ENCODE peak calls at places on chromosomes 1 and 21, in five cellular contexts. C is heart right ventricle, D is K562, J is bronchial epithelial cell, M is fibroblast of lung. Q is an unnamed sample.

GRCh38 chr1:186102559-186103148 is 272.4 kb downstream of the TPR start:
- DNase-seq in M (peak; percentile 73), D (no peak), C (no peak), J (peak; percentile 57), Q (peak; percentile 21)

GRCh38 chr21:45469273-45470086 is 64.5 kb downstream of the COL18A1 start:
- DNase-seq in J (no peak), D (no peak), M (peak; percentile 24), C (peak; percentile 18), Q (no peak)

GRCh38 chr1:227541796-227542152 is 21.6 kb upstream of the ZNF678 start:
- DNase-seq in J (no peak), C (peak; percentile 23), M (no peak), D (no peak), Q (no peak)

GRCh38 chr1:223712184-223712855 is at the start of gene CAPN2:
- DNase-seq in C (peak; percentile 89), J (peak; percentile 71), D (peak; percentile 95), M (peak; percentile 89), Q (peak; percentile 74)

GRCh38 chr1:207669469-207670111 is 24.7 kb downstream of the CR1L start:
- DNase-seq in J (no peak), D (no peak), M (no peak), C (no peak), Q (no peak)

GRCh38 chr1:9280015-9280860 is 12.5 kb upstream of the SPSB1 start:
- DNase-seq in M (peak; percentile 89), C (no peak), J (peak; percentile 84), D (peak; percentile 49), Q (no peak)

GRCh38 chr21:17458279-17458678 is 54.6 kb upstream of the CXADR start:
- DNase-seq in C (no peak), J (no peak), D (no peak), M (no peak), Q (no peak)

GRCh38 chr1:177632923-177633322 is 336.9 kb downstream of the SEC16B start:
- DNase-seq in C (no peak), M (no peak), J (no peak), D (no peak), Q (no peak)

GRCh38 chr1:26785611-26786436 is 1.9 kb upstream of the PIGV start:
- DNase-seq in D (no peak), J (no peak), M (peak; percentile 53), C (no peak), Q (peak; percentile 20)

GRCh38 chr1:226657788-226658537 is 81.1 kb downstream of the ITPKB start:
- DNase-seq in M (no peak), D (no peak), J (peak; percentile 81), C (no peak), Q (no peak)

GRCh38 chr1:117895482-117896114 is 33.8 kb downstream of the GDAP2 start:
- DNase-seq in J (peak; percentile 72), M (peak; percentile 92), D (peak; percentile 53), C (no peak), Q (peak; percentile 87)

GRCh38 chr1:183891158-183891557 is 86.2 kb downstream of the RGL1 start:
- DNase-seq in D (no peak), M (no peak), J (no peak), C (no peak), Q (no peak)

GRCh38 chr1:13813398-13814012 is 113.5 kb downstream of the PRDM2 start:
- DNase-seq in D (peak; percentile 80), J (no peak), C (peak; percentile 49), M (peak; percentile 36), Q (peak; percentile 83)

GRCh38 chr1:50521703-50522102 is 98.5 kb upstream of the DMRTA2 start:
- DNase-seq in D (no peak), J (peak; percentile 4), M (no peak), C (no peak), Q (no peak)

GRCh38 chr1:71948561-71948960 is 333.8 kb downstream of the NEGR1 start:
- DNase-seq in C (no peak), D (no peak), J (no peak), M (no peak), Q (no peak)

GRCh38 chr1:7236844-7237515 is 451.7 kb downstream of the CAMTA1 start:
- DNase-seq in M (no peak), J (no peak), D (no peak), C (no peak), Q (no peak)

GRCh38 chr1:36304970-36305914 is 926 bp upstream of the SH3D21 start:
- DNase-seq in M (no peak), C (no peak), J (peak; percentile 30), D (no peak), Q (peak; percentile 12)

GRCh38 chr1:43591181-43591580 is 58.8 kb upstream of the KDM4A start:
- DNase-seq in D (no peak), M (no peak), J (no peak), C (no peak), Q (no peak)

GRCh38 chr1:165960136-165960535 is 132.7 kb downstream of the UCK2 start:
- DNase-seq in D (no peak), J (no peak), C (no peak), M (no peak), Q (no peak)

GRCh38 chr1:154862927-154863701 is 7.0 kb downstream of the KCNN3 start:
- DNase-seq in D (no peak), M (no peak), J (no peak), C (no peak), Q (no peak)

GRCh38 chr1:100793661-100794060 is 74.1 kb downstream of the VCAM1 start:
- DNase-seq in D (no peak), M (no peak), J (peak; percentile 41), C (no peak), Q (no peak)

GRCh38 chr1:19811206-19811851 is 3.8 kb downstream of the RNF186 start:
- DNase-seq in J (peak; percentile 35), C (peak; percentile 33), D (peak; percentile 72), M (peak; percentile 64), Q (peak; percentile 33)

GRCh38 chr1:43978264-43978550 is 803 bp upstream of the B4GALT2 start:
- DNase-seq in J (no peak), D (no peak), C (no peak), M (no peak), Q (no peak)

GRCh38 chr1:183847646-183848045 is 42.7 kb downstream of the RGL1 start:
- DNase-seq in C (no peak), M (no peak), J (no peak), D (no peak), Q (no peak)

GRCh38 chr1:9426291-9426711 is 113.0 kb upstream of the SLC25A33 start:
- DNase-seq in D (no peak), C (no peak), J (no peak), M (no peak), Q (no peak)

GRCh38 chr1:8094481-8095241 is 68.6 kb upstream of the ERRFI1 start:
- DNase-seq in M (peak; percentile 90), C (no peak), J (peak; percentile 95), D (no peak), Q (no peak)

GRCh38 chr1:182565537-182565936 is 23.5 kb downstream of the RNASEL start:
- DNase-seq in D (no peak), J (no peak), C (no peak), M (peak; percentile 2), Q (no peak)

GRCh38 chr1:108199231-108199657 is 899 bp downstream of the SLC25A24 start:
- DNase-seq in M (peak; percentile 48), J (peak; percentile 57), C (no peak), D (peak; percentile 40), Q (peak; percentile 22)

GRCh38 chr1:28518745-28519341 is 13.0 kb downstream of the RCC1 start:
- DNase-seq in D (peak; percentile 48), M (peak; percentile 20), C (no peak), J (no peak), Q (no peak)

GRCh38 chr1:238562376-238562775 is 671.7 kb upstream of the ZP4 start:
- DNase-seq in M (peak; percentile 8), J (peak; percentile 12), C (no peak), D (no peak), Q (no peak)

GRCh38 chr1:15957221-15958090 is 18.4 kb downstream of the ZBTB17 start:
- DNase-seq in J (no peak), D (peak; percentile 75), M (no peak), C (no peak), Q (no peak)
- H3K36me3 ChIP-seq in J (peaks cover 6% of the 10 kb centered on the region), D (peaks cover 26% of the 10 kb centered on the region), M (peaks cover 1% of the 10 kb centered on the region), C (peaks cover 16% of the 10 kb centered on the region), Q (no peaks in the 10 kb centered on the region)

GRCh38 chr1:119721933-119722332 is 10.2 kb downstream of the PHGDH start:
- DNase-seq in M (no peak), C (no peak), D (no peak), J (no peak), Q (no peak)
- H3K36me3 ChIP-seq in M (peaks cover 8% of the 10 kb centered on the region), C (peaks cover 15% of the 10 kb centered on the region), D (peaks cover 14% of the 10 kb centered on the region), J (peaks cover 29% of the 10 kb centered on the region), Q (no peaks in the 10 kb centered on the region)

DNA sequence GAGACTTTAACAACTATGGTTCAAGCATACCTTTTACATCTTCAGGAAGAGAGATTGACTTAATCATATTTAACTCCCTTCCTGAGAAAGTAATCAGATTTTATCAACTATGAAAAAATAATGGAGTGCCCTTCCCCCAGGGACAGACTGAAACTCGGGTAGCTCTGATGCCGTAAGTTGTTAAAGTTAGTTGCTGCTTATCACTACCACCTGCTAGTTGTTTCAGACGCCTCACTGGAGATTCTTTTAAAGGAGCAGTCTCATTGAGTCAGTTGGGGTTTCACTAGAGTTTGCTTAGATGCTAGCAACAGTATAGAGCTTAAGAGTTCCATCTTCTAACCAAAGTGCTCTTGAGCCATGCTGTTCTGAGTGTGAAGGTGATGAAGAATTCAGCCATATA is 17.0 kb upstream of the TRAF5 start:
- DNase-seq in C (no peak), M (no peak), D (peak; percentile 81), J (no peak), Q (no peak)
- H3K36me3 ChIP-seq in C (peaks cover 68% of the 10 kb centered on the region), M (peaks cover 7% of the 10 kb centered on the region), D (peaks cover 49% of the 10 kb centered on the region), J (peaks cover 4% of the 10 kb centered on the region), Q (no peaks in the 10 kb centered on the region)

GRCh38 chr21:43760391-43760958 is 15.6 kb downstream of the CSTB start:
- DNase-seq in C (no peak), D (no peak), M (no peak), J (no peak), Q (no peak)
- H3K36me3 ChIP-seq in C (peaks cover 78% of the 10 kb centered on the region), D (peaks cover 75% of the 10 kb centered on the region), M (peaks cover 27% of the 10 kb centered on the region), J (peaks cover 24% of the 10 kb centered on the region), Q (no peaks in the 10 kb centered on the region)